ENCODE peak calls at places on chromosomes 13 and 19, in eight cellular contexts. X is epithelial cell of esophagus, F is tibial nerve, K is AG04450, J is cardiac muscle cell, O is A673, A is right atrium auricular region, G is psoas muscle. Z is an unnamed sample.

GRCh38 chr19:50480281-50481111 is 3.8 kb upstream of the GARIN5A start:
- DNase-seq in X (no peak), F (no peak), K (no peak), J (no peak), O (no peak), A (no peak), G (peak), Z (no peak)

GRCh38 chr13:79631260-79631659 is 150.3 kb downstream of the NDFIP2 start:
- DNase-seq in X (peak), F (no peak), K (no peak), J (peak), O (peak), A (no peak), G (no peak), Z (peak)

GRCh38 chr19:4513248-4513647 is 5.0 kb downstream of the PLIN4 start:
- DNase-seq in X (no peak), F (no peak), K (no peak), J (no peak), O (no peak), A (no peak), G (peak), Z (no peak)

GRCh38 chr13:60379837-60380236 is 17.2 kb upstream of the TDRD3 start:
- DNase-seq in X (no peak), F (no peak), K (no peak), J (no peak), O (peak), A (no peak), G (no peak), Z (no peak)

GRCh38 chr13:23805015-23805583 is 84.1 kb downstream of the MIPEP start:
- DNase-seq in X (no peak), F (no peak), K (no peak), J (no peak), O (no peak), A (no peak), G (no peak), Z (no peak)

GRCh38 chr19:51980116-51980736 is 6.4 kb downstream of the ZNF350 start:
- DNase-seq in X (peak), F (no peak), K (no peak), J (peak), O (no peak), A (no peak), G (no peak), Z (no peak)

GRCh38 chr19:35164418-35164817 is 9.9 kb downstream of the FXYD5 start:
- DNase-seq in X (peak), F (no peak), K (no peak), J (no peak), O (no peak), A (no peak), G (no peak), Z (no peak)

GRCh38 chr13:99812611-99813010 is 159.0 kb downstream of the ZIC5 start:
- DNase-seq in X (peak), F (no peak), K (no peak), J (no peak), O (no peak), A (no peak), G (no peak), Z (no peak)

GRCh38 chr19:38727868-38728660 is 16.2 kb downstream of the CAPN12 start:
- DNase-seq in X (no peak), F (no peak), K (no peak), J (peak), O (no peak), A (no peak), G (no peak), Z (no peak)

GRCh38 chr13:67351915-67352314 is 121.8 kb upstream of the PCDH9 start:
- DNase-seq in X (peak), F (no peak), K (no peak), J (peak), O (no peak), A (no peak), G (no peak), Z (no peak)

GRCh38 chr13:79995334-79995733 is 345.6 kb downstream of the SPRY2 start:
- DNase-seq in X (peak), F (no peak), K (no peak), J (peak), O (peak), A (no peak), G (no peak), Z (no peak)

GRCh38 chr19:708154-709141 is at the start of gene PALM:
- DNase-seq in X (no peak), F (no peak), K (no peak), J (peak), O (peak), A (no peak), G (no peak), Z (no peak)

GRCh38 chr19:13784731-13785452 is 10.4 kb upstream of the ZSWIM4 start:
- DNase-seq in X (peak), F (peak), K (no peak), J (peak), O (peak), A (peak), G (peak), Z (no peak)

DNA sequence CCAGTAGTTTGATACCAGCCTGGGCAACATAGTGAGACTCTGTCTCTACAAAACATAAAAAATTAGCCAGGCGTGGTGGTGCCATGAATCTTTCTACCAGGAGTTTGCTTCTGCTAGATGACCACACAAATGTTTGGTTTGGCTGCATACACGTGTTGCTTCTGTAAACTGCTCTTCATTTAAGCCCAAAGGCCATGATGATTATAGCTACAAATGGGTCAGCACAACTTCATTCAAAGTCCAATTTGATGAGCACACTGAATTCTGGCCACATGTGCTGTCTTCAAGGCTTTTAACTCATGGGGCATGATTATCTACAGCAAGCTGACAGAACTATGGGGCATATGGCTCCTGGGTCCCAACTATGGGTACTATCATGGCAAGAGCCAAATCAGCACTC is 46.3 kb upstream of the DCT start:
- DNase-seq in X (no peak), F (no peak), K (no peak), J (no peak), O (no peak), A (no peak), G (no peak), Z (no peak)
- TF ChIP-seq CTCF in X (no peak), F (no peak), K (no peak), J (no peak), O (no peak), A (no peak), G (no peak), Z (no peak)

GRCh38 chr19:8370176-8371010 is 6.4 kb downstream of the ANGPTL4 start:
- DNase-seq in X (no peak), F (peak), K (no peak), J (peak), O (no peak), A (peak), G (peak), Z (no peak)

GRCh38 chr19:8373867-8374813 is 10.2 kb downstream of the ANGPTL4 start:
- DNase-seq in X (no peak), F (peak), K (no peak), J (peak), O (no peak), A (peak), G (peak), Z (peak)

GRCh38 chr19:8368136-8368535 is 4.2 kb downstream of the ANGPTL4 start:
- DNase-seq in X (no peak), F (no peak), K (no peak), J (no peak), O (no peak), A (no peak), G (peak), Z (no peak)

GRCh38 chr19:8367327-8368001 is 3.5 kb downstream of the ANGPTL4 start:
- DNase-seq in X (peak), F (peak), K (peak), J (peak), O (peak), A (peak), G (peak), Z (no peak)

DNA sequence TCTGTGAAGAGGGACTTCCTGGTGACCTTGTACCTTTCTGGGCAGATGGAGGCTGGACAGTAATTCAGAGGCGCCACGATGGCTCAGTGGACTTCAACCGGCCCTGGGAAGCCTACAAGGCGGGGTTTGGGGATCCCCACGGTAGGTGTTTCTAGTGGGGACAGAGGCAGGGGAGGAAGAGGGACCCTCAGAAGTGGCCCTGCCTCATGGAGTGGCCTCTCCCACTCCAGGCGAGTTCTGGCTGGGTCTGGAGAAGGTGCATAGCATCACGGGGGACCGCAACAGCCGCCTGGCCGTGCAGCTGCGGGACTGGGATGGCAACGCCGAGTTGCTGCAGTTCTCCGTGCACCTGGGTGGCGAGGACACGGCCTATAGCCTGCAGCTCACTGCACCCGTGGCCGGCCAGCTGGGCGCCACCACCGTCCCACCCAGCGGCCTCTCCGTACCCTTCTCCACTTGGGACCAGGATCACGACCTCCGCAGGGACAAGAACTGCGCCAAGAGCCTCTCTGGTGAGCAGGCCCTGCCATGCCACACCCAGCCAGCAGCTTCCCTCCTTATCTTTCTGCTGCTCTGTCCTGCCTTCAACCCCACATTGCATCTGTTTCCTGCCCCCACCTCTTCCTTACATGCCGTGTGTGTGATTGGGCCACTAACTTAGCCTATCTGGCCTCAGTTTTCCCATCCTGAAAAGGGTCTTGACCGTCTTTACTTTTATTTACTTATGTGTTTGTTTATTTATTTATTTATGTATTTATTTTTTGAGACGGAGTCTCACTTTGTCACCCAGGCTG is 7.3 kb downstream of the ANGPTL4 start:
- DNase-seq in X (no peak), F (no peak), K (no peak), J (no peak), O (no peak), A (no peak), G (peak), Z (no peak)
- H3K4me3 ChIP-seq in X (no peak), F (peak), K (no peak), J (no peak), O (no peak), A (no peak), G (no peak), Z (no peak)

GRCh38 chr19:15475611-15476010 is 3.7 kb downstream of the PGLYRP2 start:
- DNase-seq in X (no peak), F (no peak), K (no peak), J (no peak), O (no peak), A (no peak), G (no peak), Z (no peak)

GRCh38 chr19:15476334-15476733 is 3.0 kb downstream of the PGLYRP2 start:
- DNase-seq in X (no peak), F (no peak), K (no peak), J (no peak), O (no peak), A (no peak), G (no peak), Z (no peak)

GRCh38 chr19:15475169-15475568 is 4.1 kb downstream of the PGLYRP2 start:
- DNase-seq in X (no peak), F (no peak), K (no peak), J (no peak), O (no peak), A (no peak), G (no peak), Z (no peak)

DNA sequence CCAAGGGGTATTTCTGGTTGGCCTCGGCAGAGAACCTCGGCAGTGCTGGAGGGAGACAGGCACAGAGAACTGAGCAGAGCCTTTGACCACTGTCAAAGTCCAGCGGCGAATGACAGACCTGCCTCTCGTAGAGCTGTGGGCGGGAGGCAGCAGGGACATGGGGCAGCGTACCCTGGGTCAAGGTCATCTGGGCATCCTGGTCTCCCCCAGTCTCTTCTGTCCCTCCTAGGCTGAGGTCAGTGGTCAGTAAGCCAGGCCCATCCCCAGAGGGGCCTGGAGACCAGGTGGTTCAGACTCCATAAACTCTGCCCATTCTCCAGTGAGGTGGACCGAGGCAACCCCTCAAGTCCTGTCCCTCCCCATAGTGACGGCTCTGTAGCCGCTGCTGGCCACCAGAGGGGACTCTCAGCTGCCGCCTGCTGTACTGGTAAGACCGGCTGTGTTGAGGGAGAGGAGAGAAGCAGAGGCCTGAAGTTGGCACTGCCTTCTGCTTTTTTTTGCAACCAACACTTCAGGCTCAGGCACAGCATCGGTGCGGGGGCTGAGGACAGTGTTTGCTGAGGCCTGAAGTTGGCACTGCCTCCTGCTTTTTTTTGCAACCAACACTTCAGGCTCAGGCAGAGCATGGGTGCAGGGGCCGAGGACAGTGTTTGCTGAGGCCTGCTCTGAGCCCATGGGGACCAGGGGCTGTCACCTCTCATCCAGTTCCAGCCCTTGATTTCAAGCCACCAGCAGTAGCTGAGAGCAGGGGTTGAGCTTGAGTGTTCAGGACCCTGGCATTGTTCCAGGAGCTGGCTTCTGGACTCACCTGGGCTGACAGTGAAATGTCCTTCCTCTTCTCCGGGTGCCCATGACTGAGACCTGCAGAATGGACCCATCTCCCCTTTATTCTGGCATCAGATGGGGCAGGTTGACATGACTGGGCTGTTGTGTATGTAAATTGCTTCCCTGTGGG is at the start of gene PGLYRP2:
- DNase-seq in X (peak), F (no peak), K (no peak), J (peak), O (peak), A (no peak), G (peak), Z (peak)
- TF ChIP-seq CTCF in X (peak), F (no peak), K (no peak), J (no peak), O (peak), A (peak), G (no peak), Z (peak)

GRCh38 chr19:6248856-6249255 is 30.9 kb downstream of the MLLT1 start:
- DNase-seq in X (no peak), F (no peak), K (no peak), J (no peak), O (no peak), A (no peak), G (no peak), Z (no peak)

GRCh38 chr19:6249296-6249695 is 30.5 kb downstream of the MLLT1 start:
- DNase-seq in X (no peak), F (no peak), K (no peak), J (peak), O (no peak), A (no peak), G (no peak), Z (no peak)

GRCh38 chr19:6250024-6250605 is 29.7 kb downstream of the MLLT1 start:
- DNase-seq in X (no peak), F (no peak), K (no peak), J (peak), O (no peak), A (no peak), G (no peak), Z (no peak)

GRCh38 chr19:6247007-6247288 is 32.8 kb downstream of the MLLT1 start:
- DNase-seq in X (no peak), F (no peak), K (no peak), J (no peak), O (no peak), A (no peak), G (no peak), Z (no peak)

GRCh38 chr19:6248341-6248740 is 31.4 kb downstream of the MLLT1 start:
- DNase-seq in X (no peak), F (no peak), K (no peak), J (no peak), O (no peak), A (no peak), G (no peak), Z (no peak)
- H3K4me3 ChIP-seq in X (no peak), F (no peak), K (no peak), J (no peak), O (no peak), A (no peak), G (no peak), Z (no peak)

GRCh38 chr19:19545128-19545591 is 7.1 kb downstream of the CILP2 start:
- DNase-seq in X (no peak), F (no peak), K (no peak), J (no peak), O (no peak), A (no peak), G (no peak), Z (no peak)

GRCh38 chr19:19543640-19544039 is 5.6 kb downstream of the CILP2 start:
- DNase-seq in X (no peak), F (no peak), K (no peak), J (no peak), O (no peak), A (no peak), G (no peak), Z (no peak)

GRCh38 chr19:19544257-19545127 is 6.4 kb downstream of the CILP2 start:
- DNase-seq in X (no peak), F (no peak), K (no peak), J (no peak), O (no peak), A (no peak), G (no peak), Z (no peak)

GRCh38 chr19:19546751-19547162 is 8.7 kb downstream of the CILP2 start:
- DNase-seq in X (no peak), F (no peak), K (no peak), J (no peak), O (no peak), A (no peak), G (no peak), Z (no peak)

GRCh38 chr19:19545707-19546106 is 7.6 kb downstream of the CILP2 start:
- DNase-seq in X (no peak), F (no peak), K (no peak), J (no peak), O (no peak), A (no peak), G (no peak), Z (no peak)
- TF ChIP-seq CTCF in X (no peak), F (no peak), K (no peak), J (no peak), O (no peak), A (no peak), G (no peak), Z (no peak)

DNA sequence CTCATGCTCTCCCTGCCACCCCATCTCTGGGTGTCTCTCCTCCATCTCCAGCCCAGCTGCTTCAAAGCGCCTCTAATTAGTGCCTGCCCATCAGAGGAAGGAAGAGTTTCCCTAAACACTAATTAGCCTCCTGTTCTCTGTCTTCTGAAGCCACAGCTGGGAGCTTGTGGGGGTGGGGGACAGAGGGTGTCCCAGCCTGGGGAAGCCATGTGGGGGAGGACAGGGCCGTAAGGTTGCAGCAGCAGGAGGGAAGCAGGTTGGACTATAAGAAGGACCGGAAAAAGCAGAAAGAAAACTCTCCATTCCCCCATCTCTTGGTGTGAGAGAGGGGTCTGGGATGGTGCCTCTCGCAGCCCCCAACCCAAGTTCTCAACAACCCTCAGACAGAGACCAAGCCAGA is 26.2 kb downstream of the SLC8A2 start:
- DNase-seq in X (no peak), F (no peak), K (no peak), J (no peak), O (no peak), A (no peak), G (no peak), Z (no peak)
- H3K4me3 ChIP-seq in X (no peak), F (no peak), K (no peak), J (no peak), O (peak), A (no peak), G (no peak), Z (no peak)

GRCh38 chr19:58218899-58219298 is 9.8 kb upstream of the ZNF544 start:
- DNase-seq in X (peak), F (no peak), K (no peak), J (peak), O (peak), A (no peak), G (no peak), Z (peak)
- TF ChIP-seq CTCF in X (peak), F (no peak), K (no peak), J (peak), O (peak), A (no peak), G (no peak), Z (peak)

DNA sequence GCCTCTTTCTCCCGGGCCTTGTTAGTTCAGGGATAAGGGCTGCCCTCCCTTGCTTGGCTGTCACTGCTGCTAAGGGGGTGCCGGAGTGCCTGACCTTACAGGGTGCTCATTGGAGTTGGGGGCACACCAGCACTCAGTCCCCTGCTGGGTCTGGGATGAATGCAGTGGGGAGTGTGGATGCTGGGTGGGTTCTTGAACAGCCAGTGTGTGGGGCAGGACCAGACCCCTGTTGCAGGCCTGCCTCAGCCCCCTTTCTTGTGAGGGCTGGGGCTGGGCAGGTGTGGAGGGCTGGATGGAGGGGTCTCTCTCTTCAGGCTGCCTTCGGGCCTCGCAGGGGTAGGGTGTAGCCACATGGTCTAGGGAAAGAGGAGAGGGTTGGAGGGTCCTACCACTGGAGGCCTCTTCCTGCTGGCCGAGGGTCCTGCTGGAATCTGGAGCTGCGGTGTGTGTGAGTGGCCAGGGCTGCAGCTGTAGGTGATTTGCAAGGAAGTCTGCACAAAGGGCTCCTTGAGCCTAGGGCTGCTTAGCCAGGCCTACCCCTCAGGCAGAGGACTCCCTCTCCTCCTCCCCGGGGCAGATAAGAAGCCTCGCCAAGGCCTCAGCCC is 3.2 kb downstream of the CEBPA start:
- DNase-seq in X (no peak), F (no peak), K (no peak), J (no peak), O (no peak), A (no peak), G (peak), Z (no peak)
- H3K4me3 ChIP-seq in X (peak), F (peak), K (no peak), J (no peak), O (no peak), A (no peak), G (peak), Z (no peak)

GRCh38 chr13:40666905-40667621 is 622 bp upstream of the FOXO1 start:
- DNase-seq in X (no peak), F (no peak), K (no peak), J (no peak), O (no peak), A (no peak), G (peak), Z (no peak)

GRCh38 chr13:40667622-40667978 is 1.2 kb upstream of the FOXO1 start:
- DNase-seq in X (no peak), F (no peak), K (no peak), J (no peak), O (no peak), A (no peak), G (no peak), Z (no peak)

GRCh38 chr13:40666058-40666904 is at the start of gene FOXO1:
- DNase-seq in X (peak), F (peak), K (peak), J (peak), O (peak), A (peak), G (peak), Z (no peak)

GRCh38 chr13:40670307-40670706 is 3.9 kb upstream of the FOXO1 start:
- DNase-seq in X (no peak), F (no peak), K (no peak), J (no peak), O (no peak), A (no peak), G (no peak), Z (no peak)

GRCh38 chr13:40668335-40668734 is 1.9 kb upstream of the FOXO1 start:
- DNase-seq in X (peak), F (peak), K (no peak), J (peak), O (peak), A (peak), G (peak), Z (no peak)
- TF ChIP-seq CTCF in X (peak), F (peak), K (peak), J (peak), O (peak), A (peak), G (peak), Z (no peak)

Z was measured in LNCaP clone FGC.